ENCODE peak calls at places on chromosomes 6 and 20, in five cellular contexts. Y is Peyer's patch, C is omental fat pad, Z is cardiac fibroblast, D is RWPE1. P is an unnamed sample.

GRCh38 chr6:142787422-142787821 is 157.6 kb downstream of the HIVEP2 start:
- DNase-seq in Y (no peak), C (no peak), Z (no peak), D (no peak), P (no peak)

GRCh38 chr6:42390228-42390934 is 61.3 kb downstream of the TRERF1 start:
- DNase-seq in Y (no peak), C (no peak), Z (no peak), D (no peak), P (no peak)

GRCh38 chr6:80520195-80520594 is 413.7 kb downstream of the BCKDHB start:
- DNase-seq in Y (no peak), C (no peak), Z (peak), D (no peak), P (no peak)

GRCh38 chr20:30486103-30486478 is 771.4 kb upstream of the DEFB115 start:
- DNase-seq in Y (no peak), C (no peak), Z (no peak), D (no peak), P (no peak)

GRCh38 chr6:47258724-47259347 is 50.9 kb downstream of the TNFRSF21 start:
- DNase-seq in Y (no peak), C (no peak), Z (no peak), D (no peak), P (no peak)

GRCh38 chr6:42131531-42131930 is 10.9 kb downstream of the C6orf132 start:
- DNase-seq in Y (no peak), C (no peak), Z (peak), D (no peak), P (no peak)

GRCh38 chr6:159892053-159892452 is 1.3 kb downstream of the MAS1 start:
- DNase-seq in Y (no peak), C (no peak), Z (no peak), D (no peak), P (no peak)

GRCh38 chr6:114619621-114620020 is 276.8 kb upstream of the HS3ST5 start:
- DNase-seq in Y (no peak), C (no peak), Z (no peak), D (no peak), P (no peak)

GRCh38 chr6:157099912-157100593 is 223.3 kb downstream of the TMEM242 start:
- DNase-seq in Y (no peak), C (no peak), Z (peak), D (no peak), P (no peak)

DNA sequence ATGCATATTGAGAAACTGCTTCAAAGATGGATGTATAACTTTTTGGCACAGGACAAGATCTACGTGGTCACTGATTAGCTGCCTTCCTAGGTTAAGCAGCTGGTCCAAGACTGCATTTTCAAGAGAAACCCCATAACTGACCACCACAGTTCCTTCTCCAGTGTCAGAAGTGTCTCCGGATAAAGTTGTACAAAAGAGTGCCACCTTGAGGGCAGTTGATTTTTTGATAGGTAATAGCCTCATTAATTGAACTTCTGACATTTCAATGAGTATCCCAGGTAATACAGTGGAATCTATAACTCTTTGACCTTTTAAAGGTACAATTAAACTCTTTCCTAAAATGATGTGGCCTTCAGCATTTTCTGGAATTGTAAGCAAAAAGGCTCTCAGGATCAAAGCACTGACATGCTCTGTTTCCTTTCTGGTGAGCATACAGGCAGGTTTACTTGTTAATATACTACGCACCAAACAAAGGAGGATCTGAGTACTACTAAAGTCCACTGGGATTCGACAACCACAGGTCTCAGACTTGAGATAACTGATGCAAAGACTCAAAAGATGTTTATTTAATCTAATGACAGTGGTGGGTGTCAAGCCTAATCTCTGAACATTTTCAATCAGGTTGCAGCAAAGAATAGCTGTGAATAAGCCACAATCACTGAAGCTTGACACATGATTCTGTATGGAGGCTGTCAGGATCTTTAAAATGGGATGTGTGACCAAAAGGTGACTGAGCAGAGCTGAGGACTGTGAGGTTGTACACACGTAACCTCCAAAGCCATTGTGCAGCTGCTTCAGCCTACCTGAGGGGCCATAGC is 21.2 kb downstream of the MKKS start:
- DNase-seq in Y (no peak), C (no peak), Z (peak), D (no peak), P (no peak)
- TF ChIP-seq CTCF in Y (no peak), C (no peak), Z (peak), D (no peak), P (no peak)

GRCh38 chr20:24148372-24148771 is 159.8 kb upstream of the GGTLC1 start:
- DNase-seq in Y (no peak), C (no peak), Z (no peak), D (no peak), P (no peak)

GRCh38 chr20:24150406-24150805 is 161.8 kb upstream of the GGTLC1 start:
- DNase-seq in Y (no peak), C (no peak), Z (no peak), D (no peak), P (no peak)

GRCh38 chr20:24151621-24152020 is 163.0 kb upstream of the GGTLC1 start:
- DNase-seq in Y (no peak), C (no peak), Z (no peak), D (no peak), P (no peak)

GRCh38 chr20:24149175-24149574 is 160.6 kb upstream of the GGTLC1 start:
- DNase-seq in Y (no peak), C (no peak), Z (no peak), D (no peak), P (no peak)

GRCh38 chr20:24149881-24150307 is 161.3 kb upstream of the GGTLC1 start:
- DNase-seq in Y (no peak), C (no peak), Z (no peak), D (no peak), P (no peak)
- TF ChIP-seq CTCF in Y (peak), C (no peak), Z (peak), D (peak), P (peak)

GRCh38 chr20:20207291-20207690 is 155.0 kb downstream of the CFAP61 start:
- DNase-seq in Y (no peak), C (no peak), Z (no peak), D (no peak), P (no peak)
- TF ChIP-seq CTCF in Y (no peak), C (no peak), Z (no peak), D (no peak), P (no peak)

DNA sequence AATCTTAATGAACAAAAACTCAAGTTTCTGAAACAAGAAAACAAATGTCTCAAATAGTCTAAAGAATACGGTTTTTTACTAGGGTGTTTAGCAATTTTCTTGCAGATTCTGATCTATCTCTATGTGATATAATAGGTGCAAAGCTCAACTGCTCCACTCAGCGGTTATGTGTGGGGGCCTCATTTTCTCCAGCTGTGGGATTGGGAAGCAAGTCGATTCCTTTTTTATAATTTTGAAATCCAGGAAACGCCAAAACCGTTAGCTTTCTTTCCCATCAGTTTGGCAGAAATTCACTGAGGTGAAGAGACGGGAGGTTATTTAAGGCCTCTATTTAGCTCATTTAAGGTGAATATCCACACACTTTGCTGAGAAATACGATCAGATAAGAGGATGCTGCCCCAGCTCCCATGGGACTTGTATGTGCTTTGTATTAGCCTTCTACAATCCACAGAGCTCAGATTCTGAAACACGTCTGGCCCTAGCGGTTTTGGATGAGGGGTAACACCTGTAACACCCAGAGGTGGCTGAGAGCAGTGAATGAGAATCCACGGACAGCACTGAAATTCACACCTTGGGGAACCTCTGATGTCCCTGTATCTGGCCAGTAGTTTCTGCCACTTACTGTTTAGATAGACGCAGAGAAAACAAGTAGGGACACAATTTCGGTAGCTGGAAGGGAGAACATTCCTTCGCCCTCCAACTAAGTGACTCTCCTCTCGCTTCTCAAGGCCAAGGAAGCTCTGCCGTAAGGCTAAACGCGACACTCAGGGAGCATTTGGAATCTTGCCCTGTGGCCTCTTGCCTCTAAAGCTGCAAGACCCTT is 6.6 kb upstream of the BCAS4 start:
- DNase-seq in Y (no peak), C (no peak), Z (peak), D (peak), P (no peak)
- TF ChIP-seq CTCF in Y (peak), C (no peak), Z (peak), D (peak), P (no peak)

DNA sequence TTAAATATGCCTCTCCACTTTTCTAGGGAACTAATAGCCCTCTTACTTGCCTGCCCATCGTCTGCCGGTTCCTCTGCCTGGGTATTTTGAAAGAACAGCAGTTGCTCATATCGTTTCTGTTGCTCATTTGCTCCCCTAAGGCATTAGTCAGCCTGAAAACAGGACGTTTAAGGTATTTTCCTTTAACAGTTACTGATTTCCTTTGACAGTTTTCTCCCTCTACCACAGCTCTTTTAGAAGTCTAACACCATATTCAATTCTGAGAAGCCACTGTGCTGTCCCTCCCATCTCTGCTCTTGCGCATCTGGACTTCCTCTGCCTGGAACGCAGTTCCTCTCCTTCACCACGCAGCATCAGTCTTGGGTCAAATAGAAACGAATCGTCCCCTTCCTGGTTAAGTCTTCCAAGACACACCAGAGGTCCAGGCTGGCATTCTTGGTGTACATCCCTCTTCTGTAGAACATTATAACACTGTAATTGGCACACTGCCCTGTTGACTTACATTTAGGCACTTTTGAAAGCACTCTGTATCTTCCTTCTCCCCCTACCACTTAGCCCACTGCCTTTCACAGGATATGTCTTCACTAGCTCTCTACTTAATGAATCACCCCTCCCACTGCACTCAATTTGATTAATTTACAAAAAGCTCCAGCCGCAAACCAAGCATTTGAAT is 141.0 kb upstream of the CARMIL1 start:
- DNase-seq in Y (no peak), C (peak), Z (peak), D (peak), P (no peak)
- TF ChIP-seq CTCF in Y (no peak), C (no peak), Z (peak), D (peak), P (no peak)

DNA sequence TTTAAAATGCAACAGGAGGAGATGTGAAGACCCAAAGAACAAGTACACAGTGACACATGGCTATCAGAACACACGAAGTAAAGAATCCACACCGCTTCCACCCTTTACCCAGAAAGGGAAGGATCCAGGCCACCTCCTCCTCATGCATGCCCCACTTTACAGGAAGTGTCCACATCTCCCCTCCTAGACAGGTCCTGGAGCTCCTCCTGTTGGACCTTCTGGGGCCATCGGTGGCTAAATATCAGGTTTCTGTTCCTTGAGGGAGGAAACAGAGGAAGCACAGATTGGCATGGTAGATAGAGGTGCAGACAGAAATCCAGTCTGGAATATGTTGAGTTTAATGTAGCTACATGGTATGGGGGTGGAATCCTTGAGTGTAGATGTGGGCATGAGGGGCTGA is 10.9 kb downstream of the NINL start:
- DNase-seq in Y (no peak), C (no peak), Z (peak), D (no peak), P (no peak)
- TF ChIP-seq CTCF in Y (no peak), C (no peak), Z (peak), D (no peak), P (no peak)

GRCh38 chr6:125953502-125953875 is 3.1 kb upstream of the HINT3 start:
- DNase-seq in Y (peak), C (no peak), Z (no peak), D (no peak), P (no peak)
- TF ChIP-seq CTCF in Y (peak), C (no peak), Z (peak), D (no peak), P (no peak)

DNA sequence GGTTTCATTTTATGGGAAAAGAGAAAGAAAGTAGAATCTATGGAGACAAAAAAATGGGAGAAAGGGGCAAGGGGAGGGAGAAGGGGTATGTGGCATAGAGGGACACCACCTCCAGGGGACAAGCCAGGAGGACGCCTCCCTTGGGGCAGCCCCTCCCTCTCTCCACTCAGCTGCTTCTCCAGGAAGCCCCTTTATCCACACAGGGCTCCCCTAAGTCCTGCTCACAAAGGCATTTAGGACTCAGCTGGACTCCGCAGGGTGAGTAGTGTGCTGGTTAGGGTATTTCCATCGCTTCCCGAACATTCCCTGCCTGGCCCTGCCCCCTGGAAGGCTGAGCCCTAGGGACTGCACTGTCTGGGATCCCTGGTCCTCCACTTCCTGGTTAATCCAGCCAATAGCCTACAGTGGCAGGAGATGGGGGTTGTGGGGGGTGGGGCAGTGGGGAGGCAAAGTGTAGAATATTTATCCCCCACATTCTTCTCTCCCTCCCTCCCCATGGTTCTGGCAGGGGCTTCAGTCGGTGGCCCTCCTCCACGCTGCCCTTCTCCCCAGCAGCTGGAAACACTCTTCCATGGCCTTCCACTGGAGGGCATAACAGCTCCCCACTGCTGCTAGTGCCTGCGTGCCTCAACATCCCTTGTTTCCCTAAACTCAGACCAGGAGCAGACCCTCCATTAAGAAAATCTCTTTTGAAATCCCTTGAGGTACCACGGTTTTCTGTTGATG is 84.8 kb downstream of the SNX5 start:
- DNase-seq in Y (no peak), C (no peak), Z (no peak), D (no peak), P (no peak)
- TF ChIP-seq CTCF in Y (no peak), C (no peak), Z (no peak), D (no peak), P (no peak)

GRCh38 chr20:6184086-6184485 is 61.3 kb upstream of the FERMT1 start:
- DNase-seq in Y (no peak), C (no peak), Z (no peak), D (no peak), P (no peak)

GRCh38 chr20:6180531-6180930 is 57.7 kb upstream of the FERMT1 start:
- DNase-seq in Y (no peak), C (no peak), Z (no peak), D (no peak), P (no peak)

DNA sequence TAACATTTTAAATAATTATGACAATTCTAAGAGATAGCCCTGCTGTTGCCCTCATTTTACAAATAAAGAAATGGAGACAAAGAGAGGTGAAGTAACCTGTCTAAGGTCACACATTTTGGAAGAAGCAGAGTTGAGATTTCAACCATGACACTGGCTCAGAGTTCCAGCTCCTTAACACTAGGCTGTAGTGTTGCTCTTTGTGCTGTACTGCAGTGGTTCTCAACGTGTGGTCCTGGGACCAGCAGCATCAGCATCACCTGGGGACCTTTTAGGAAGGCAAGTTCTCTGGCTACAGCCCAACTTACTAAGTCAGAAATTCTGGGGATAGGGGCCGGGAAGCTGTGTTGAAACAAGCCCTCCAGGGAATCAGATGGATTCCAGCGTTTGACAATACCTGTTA is 62.4 kb upstream of the FERMT1 start:
- DNase-seq in Y (no peak), C (no peak), Z (no peak), D (no peak), P (no peak)
- TF ChIP-seq CTCF in Y (no peak), C (no peak), Z (no peak), D (peak), P (no peak)

P was measured in mesothelial cell of epicardium.